ENCODE peak calls at places on chromosomes 5 and 9, in ten cellular contexts. One of them, this sample, is unnamed.

GRCh38 chr5:155471027-155471426 is 457.5 kb downstream of the KIF4B start:
- DNase-seq in brain microvascular endothelial cell: no peak
- DNase-seq in Caco-2: no peak
- DNase-seq in thyroid gland: no peak
- DNase-seq in mammary epithelial cell: no peak
- DNase-seq in tibial nerve: no peak
- DNase-seq in lower lobe of right lung: no peak
- DNase-seq in fibroblast of lung: no peak
- DNase-seq in pancreas: no peak
- DNase-seq in tibial artery: no peak
- DNase-seq in this sample: peak; percentile 63

GRCh38 chr5:124662261-124662781 is 84.1 kb downstream of the ZNF608 start:
- DNase-seq in thyroid gland: no peak
- DNase-seq in tibial nerve: no peak
- DNase-seq in fibroblast of lung: no peak
- DNase-seq in pancreas: no peak
- DNase-seq in tibial artery: no peak
- DNase-seq in mammary epithelial cell: peak; percentile 35
- DNase-seq in brain microvascular endothelial cell: no peak
- DNase-seq in Caco-2: peak; percentile 86
- DNase-seq in lower lobe of right lung: no peak
- DNase-seq in this sample: peak; percentile 77

GRCh38 chr9:22035591-22036011 is 26.5 kb upstream of the CDKN2B start:
- DNase-seq in tibial nerve: no peak
- DNase-seq in thyroid gland: no peak
- DNase-seq in tibial artery: no peak
- DNase-seq in brain microvascular endothelial cell: no peak
- DNase-seq in pancreas: no peak
- DNase-seq in fibroblast of lung: peak; percentile 60
- DNase-seq in lower lobe of right lung: no peak
- DNase-seq in Caco-2: no peak
- DNase-seq in mammary epithelial cell: no peak
- DNase-seq in this sample: no peak

GRCh38 chr9:37300620-37301368 is 121.7 kb upstream of the GRHPR start:
- DNase-seq in lower lobe of right lung: no peak
- DNase-seq in thyroid gland: no peak
- DNase-seq in tibial artery: no peak
- DNase-seq in fibroblast of lung: peak; percentile 54
- DNase-seq in tibial nerve: no peak
- DNase-seq in brain microvascular endothelial cell: no peak
- DNase-seq in Caco-2: no peak
- DNase-seq in mammary epithelial cell: peak; percentile 12
- DNase-seq in pancreas: no peak
- DNase-seq in this sample: no peak

GRCh38 chr5:114055318-114055788 is 306.5 kb upstream of the KCNN2 start:
- DNase-seq in pancreas: peak; percentile 80
- DNase-seq in tibial nerve: no peak
- DNase-seq in tibial artery: no peak
- DNase-seq in thyroid gland: peak; percentile 45
- DNase-seq in mammary epithelial cell: no peak
- DNase-seq in brain microvascular endothelial cell: peak; percentile 27
- DNase-seq in Caco-2: no peak
- DNase-seq in lower lobe of right lung: peak; percentile 45
- DNase-seq in fibroblast of lung: peak; percentile 56
- DNase-seq in this sample: peak; percentile 67

GRCh38 chr5:43020294-43020711 is 19.8 kb downstream of the ANXA2R start:
- DNase-seq in brain microvascular endothelial cell: no peak
- DNase-seq in tibial nerve: no peak
- DNase-seq in Caco-2: peak; percentile 57
- DNase-seq in lower lobe of right lung: no peak
- DNase-seq in tibial artery: no peak
- DNase-seq in thyroid gland: no peak
- DNase-seq in pancreas: no peak
- DNase-seq in mammary epithelial cell: no peak
- DNase-seq in fibroblast of lung: peak; percentile 70
- DNase-seq in this sample: no peak

GRCh38 chr9:95852059-95853032 is 23.1 kb upstream of the ERCC6L2 start:
- DNase-seq in pancreas: no peak
- DNase-seq in thyroid gland: no peak
- DNase-seq in lower lobe of right lung: no peak
- DNase-seq in tibial artery: no peak
- DNase-seq in mammary epithelial cell: peak; percentile 64
- DNase-seq in fibroblast of lung: peak; percentile 80
- DNase-seq in Caco-2: no peak
- DNase-seq in brain microvascular endothelial cell: peak; percentile 29
- DNase-seq in tibial nerve: no peak
- DNase-seq in this sample: no peak

GRCh38 chr9:71254592-71255277 is 133.3 kb upstream of the TRPM3 start:
- DNase-seq in tibial artery: no peak
- DNase-seq in mammary epithelial cell: no peak
- DNase-seq in brain microvascular endothelial cell: no peak
- DNase-seq in thyroid gland: no peak
- DNase-seq in tibial nerve: no peak
- DNase-seq in lower lobe of right lung: no peak
- DNase-seq in pancreas: no peak
- DNase-seq in fibroblast of lung: no peak
- DNase-seq in Caco-2: no peak
- DNase-seq in this sample: no peak

GRCh38 chr5:105956456-105957177 is 1714.1 kb downstream of the EFNA5 start:
- DNase-seq in tibial nerve: no peak
- DNase-seq in fibroblast of lung: peak; percentile 23
- DNase-seq in lower lobe of right lung: no peak
- DNase-seq in mammary epithelial cell: no peak
- DNase-seq in brain microvascular endothelial cell: no peak
- DNase-seq in tibial artery: no peak
- DNase-seq in Caco-2: no peak
- DNase-seq in pancreas: no peak
- DNase-seq in thyroid gland: no peak
- DNase-seq in this sample: no peak

GRCh38 chr9:78021692-78022091 is 9.9 kb downstream of the GNAQ start:
- DNase-seq in mammary epithelial cell: no peak
- DNase-seq in fibroblast of lung: no peak
- DNase-seq in thyroid gland: no peak
- DNase-seq in tibial nerve: no peak
- DNase-seq in pancreas: no peak
- DNase-seq in brain microvascular endothelial cell: no peak
- DNase-seq in tibial artery: no peak
- DNase-seq in Caco-2: no peak
- DNase-seq in lower lobe of right lung: peak; percentile 69
- DNase-seq in this sample: no peak

GRCh38 chr5:119339344-119339743 is 16.5 kb upstream of the TNFAIP8 start:
- DNase-seq in mammary epithelial cell: no peak
- DNase-seq in tibial artery: no peak
- DNase-seq in thyroid gland: no peak
- DNase-seq in tibial nerve: no peak
- DNase-seq in brain microvascular endothelial cell: no peak
- DNase-seq in fibroblast of lung: no peak
- DNase-seq in pancreas: no peak
- DNase-seq in Caco-2: no peak
- DNase-seq in lower lobe of right lung: no peak
- DNase-seq in this sample: no peak

GRCh38 chr5:119340597-119341218 is 15.1 kb upstream of the TNFAIP8 start:
- DNase-seq in Caco-2: no peak
- DNase-seq in mammary epithelial cell: no peak
- DNase-seq in brain microvascular endothelial cell: no peak
- DNase-seq in pancreas: no peak
- DNase-seq in lower lobe of right lung: no peak
- DNase-seq in tibial artery: no peak
- DNase-seq in tibial nerve: no peak
- DNase-seq in thyroid gland: no peak
- DNase-seq in fibroblast of lung: no peak
- DNase-seq in this sample: no peak

GRCh38 chr5:119341452-119342349 is 14.1 kb upstream of the TNFAIP8 start:
- DNase-seq in fibroblast of lung: no peak
- DNase-seq in mammary epithelial cell: no peak
- DNase-seq in Caco-2: no peak
- DNase-seq in tibial nerve: no peak
- DNase-seq in tibial artery: no peak
- DNase-seq in pancreas: no peak
- DNase-seq in thyroid gland: no peak
- DNase-seq in brain microvascular endothelial cell: no peak
- DNase-seq in lower lobe of right lung: no peak
- DNase-seq in this sample: no peak

GRCh38 chr5:119338326-119338957 is 17.4 kb upstream of the TNFAIP8 start:
- DNase-seq in tibial artery: no peak
- DNase-seq in thyroid gland: no peak
- DNase-seq in fibroblast of lung: no peak
- DNase-seq in mammary epithelial cell: no peak
- DNase-seq in brain microvascular endothelial cell: no peak
- DNase-seq in lower lobe of right lung: no peak
- DNase-seq in tibial nerve: no peak
- DNase-seq in Caco-2: no peak
- DNase-seq in pancreas: no peak
- DNase-seq in this sample: no peak

DNA sequence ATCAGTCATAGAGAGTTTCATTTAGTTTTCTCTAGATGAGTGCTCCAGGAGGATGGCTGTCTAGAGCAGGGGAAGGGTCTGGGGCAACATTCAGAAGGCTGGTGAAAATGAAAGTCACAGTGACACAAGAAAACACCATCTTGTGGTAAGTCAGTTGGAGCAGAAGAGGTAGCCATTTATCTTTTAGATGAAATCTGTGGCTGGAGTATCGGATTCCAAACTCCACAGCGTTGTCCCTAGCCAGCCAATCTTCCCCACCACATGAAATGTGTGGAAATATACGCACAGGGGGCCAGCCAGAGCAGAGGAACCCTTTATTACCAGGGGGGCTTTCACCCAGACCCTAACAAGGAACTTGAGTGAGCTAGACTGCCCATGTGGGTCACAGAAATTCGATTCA is 15.9 kb upstream of the TNFAIP8 start:
- DNase-seq in lower lobe of right lung: no peak
- DNase-seq in tibial nerve: no peak
- DNase-seq in mammary epithelial cell: no peak
- DNase-seq in pancreas: no peak
- DNase-seq in Caco-2: no peak
- DNase-seq in brain microvascular endothelial cell: no peak
- DNase-seq in thyroid gland: no peak
- DNase-seq in tibial artery: no peak
- DNase-seq in fibroblast of lung: no peak
- DNase-seq in this sample: no peak
- H3K4me3 ChIP-seq in lower lobe of right lung: no peak overlapping the region
- H3K4me3 ChIP-seq in tibial nerve: no peak overlapping the region
- H3K4me3 ChIP-seq in mammary epithelial cell: no peak overlapping the region
- H3K4me3 ChIP-seq in pancreas: no peak overlapping the region
- H3K4me3 ChIP-seq in Caco-2: no peak overlapping the region
- H3K4me3 ChIP-seq in brain microvascular endothelial cell: no peak overlapping the region
- H3K4me3 ChIP-seq in thyroid gland: no peak overlapping the region
- H3K4me3 ChIP-seq in tibial artery: no peak overlapping the region
- H3K4me3 ChIP-seq in fibroblast of lung: no peak overlapping the region
- H3K4me3 ChIP-seq in this sample: no peak overlapping the region

GRCh38 chr9:129868571-129869486 is 33.6 kb downstream of the USP20 start:
- DNase-seq in tibial nerve: no peak
- DNase-seq in Caco-2: no peak
- DNase-seq in brain microvascular endothelial cell: no peak
- DNase-seq in pancreas: no peak
- DNase-seq in tibial artery: no peak
- DNase-seq in thyroid gland: no peak
- DNase-seq in lower lobe of right lung: no peak
- DNase-seq in fibroblast of lung: no peak
- DNase-seq in mammary epithelial cell: no peak
- DNase-seq in this sample: no peak
- H3K27me3 ChIP-seq in tibial nerve: no peaks in the 10 kb centered on the region
- H3K27me3 ChIP-seq in Caco-2: no peaks in the 10 kb centered on the region
- H3K27me3 ChIP-seq in brain microvascular endothelial cell: no peaks in the 10 kb centered on the region
- H3K27me3 ChIP-seq in pancreas: no peaks in the 10 kb centered on the region
- H3K27me3 ChIP-seq in tibial artery: no peaks in the 10 kb centered on the region
- H3K27me3 ChIP-seq in thyroid gland: no peaks in the 10 kb centered on the region
- H3K27me3 ChIP-seq in lower lobe of right lung: no peaks in the 10 kb centered on the region
- H3K27me3 ChIP-seq in fibroblast of lung: no peaks in the 10 kb centered on the region
- H3K27me3 ChIP-seq in mammary epithelial cell: no peaks in the 10 kb centered on the region
- H3K27me3 ChIP-seq in this sample: no peaks in the 10 kb centered on the region

DNA sequence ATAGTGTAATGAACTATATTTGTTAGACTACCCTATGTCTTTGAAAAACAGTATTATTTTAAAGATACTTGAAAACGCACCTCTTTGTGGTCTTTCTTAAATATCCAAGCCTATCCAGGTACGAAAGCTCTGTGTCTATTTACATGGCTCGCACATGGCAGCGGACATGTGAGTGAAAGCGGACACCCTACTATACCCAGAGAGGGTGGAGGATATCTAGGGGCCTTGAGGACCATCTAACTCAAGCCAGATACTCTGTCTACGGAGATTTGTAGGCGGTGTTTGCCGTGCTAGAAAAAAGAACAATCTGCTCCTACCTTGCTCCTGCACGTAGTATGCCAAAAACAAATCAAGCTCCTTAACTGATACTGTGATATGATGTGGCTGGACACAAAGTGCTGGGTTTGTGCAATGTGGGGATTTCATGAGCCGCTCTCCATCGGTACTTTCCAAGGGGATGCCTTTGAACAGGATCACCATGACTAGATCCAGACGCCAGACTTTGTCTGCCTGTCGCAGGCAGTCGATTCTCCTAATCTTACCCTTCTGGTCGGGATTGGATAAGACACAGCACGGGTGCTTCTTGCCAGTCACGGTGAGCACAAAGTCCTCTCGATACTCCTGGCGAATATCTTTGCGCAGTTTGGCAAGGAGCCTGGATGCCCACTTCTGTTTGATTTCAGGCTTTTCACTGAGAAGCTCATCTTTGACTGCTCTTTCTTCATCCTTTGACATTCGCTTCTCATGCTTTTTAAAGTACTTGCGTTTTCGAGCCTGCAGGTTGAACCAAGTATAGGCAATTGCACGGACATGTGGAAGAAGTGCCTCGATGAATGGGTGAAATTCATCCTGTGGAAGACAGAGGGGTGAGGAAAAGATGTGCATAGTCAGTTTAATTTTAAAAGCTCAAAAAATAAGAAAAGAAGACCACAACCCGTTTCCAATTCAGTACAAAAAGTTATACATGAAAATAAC is 7.0 kb downstream of the NFIB start:
- DNase-seq in tibial nerve: no peak
- DNase-seq in mammary epithelial cell: peak; percentile 95
- DNase-seq in Caco-2: no peak
- DNase-seq in lower lobe of right lung: no peak
- DNase-seq in fibroblast of lung: peak; percentile 79
- DNase-seq in brain microvascular endothelial cell: no peak
- DNase-seq in pancreas: peak; percentile 34
- DNase-seq in tibial artery: no peak
- DNase-seq in thyroid gland: no peak
- DNase-seq in this sample: no peak
- H3K4me3 ChIP-seq in tibial nerve: no peak overlapping the region
- H3K4me3 ChIP-seq in mammary epithelial cell: peak overlapping the region; percentile 98
- H3K4me3 ChIP-seq in Caco-2: no peak overlapping the region
- H3K4me3 ChIP-seq in lower lobe of right lung: peak overlapping the region; percentile 19
- H3K4me3 ChIP-seq in fibroblast of lung: peak overlapping the region; percentile 36
- H3K4me3 ChIP-seq in brain microvascular endothelial cell: no peak overlapping the region
- H3K4me3 ChIP-seq in pancreas: peak overlapping the region; percentile 74
- H3K4me3 ChIP-seq in tibial artery: no peak overlapping the region
- H3K4me3 ChIP-seq in thyroid gland: no peak overlapping the region
- H3K4me3 ChIP-seq in this sample: no peak overlapping the region

DNA sequence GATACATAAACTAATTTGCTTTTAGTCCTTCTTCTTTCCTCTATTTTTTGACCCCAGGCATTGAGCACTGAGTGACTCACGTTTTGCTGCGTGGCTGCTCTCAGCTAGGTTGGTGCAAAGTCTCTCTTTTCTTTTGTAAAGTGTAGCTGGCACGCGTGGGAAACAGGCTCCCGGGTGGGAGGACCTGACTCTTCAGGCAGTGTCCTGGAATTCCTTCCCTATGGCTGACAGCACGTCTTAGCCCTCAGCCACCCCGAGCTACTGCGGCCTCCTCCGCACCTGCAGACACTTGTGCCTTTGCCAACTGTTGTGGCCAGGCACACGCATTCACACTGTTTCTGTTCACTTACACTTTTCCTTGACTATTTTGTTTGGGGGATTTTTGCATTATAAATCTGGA is 877 bp upstream of the SCGB3A1 start:
- DNase-seq in tibial nerve: no peak
- DNase-seq in lower lobe of right lung: no peak
- DNase-seq in thyroid gland: no peak
- DNase-seq in tibial artery: no peak
- DNase-seq in fibroblast of lung: no peak
- DNase-seq in brain microvascular endothelial cell: no peak
- DNase-seq in Caco-2: no peak
- DNase-seq in mammary epithelial cell: no peak
- DNase-seq in pancreas: no peak
- DNase-seq in this sample: no peak
- H3K27me3 ChIP-seq in tibial nerve: no peaks in the 10 kb centered on the region
- H3K27me3 ChIP-seq in lower lobe of right lung: peaks cover 41% of the 10 kb centered on the region
- H3K27me3 ChIP-seq in thyroid gland: no peaks in the 10 kb centered on the region
- H3K27me3 ChIP-seq in tibial artery: peaks cover 48% of the 10 kb centered on the region
- H3K27me3 ChIP-seq in fibroblast of lung: peaks cover 17% of the 10 kb centered on the region
- H3K27me3 ChIP-seq in brain microvascular endothelial cell: peaks cover 37% of the 10 kb centered on the region
- H3K27me3 ChIP-seq in Caco-2: no peaks in the 10 kb centered on the region
- H3K27me3 ChIP-seq in mammary epithelial cell: peaks cover 17% of the 10 kb centered on the region
- H3K27me3 ChIP-seq in pancreas: no peaks in the 10 kb centered on the region
- H3K27me3 ChIP-seq in this sample: peaks cover 13% of the 10 kb centered on the region